ENCODE peak calls at places on chromosomes 6 and 20, in nine cellular contexts. One of them, this sample, is unnamed. For H3K9me3, the result is how much of the 10 kb centered on the place peaks cover.

GRCh38 chr6:35165630-35166071 is 24.5 kb upstream of the TCP11 start:
- DNase-seq in AG04450: no peak
- DNase-seq in breast epithelium: no peak
- DNase-seq in ascending aorta: no peak
- DNase-seq in CD8-positive, alpha-beta T cell: no peak
- DNase-seq in IMR-90: peak
- DNase-seq in heart left ventricle: no peak
- DNase-seq in A549: peak
- DNase-seq in psoas muscle: no peak
- DNase-seq in this sample: no peak

GRCh38 chr6:70241031-70241430 is 61.9 kb downstream of the COL9A1 start:
- DNase-seq in AG04450: no peak
- DNase-seq in breast epithelium: no peak
- DNase-seq in ascending aorta: no peak
- DNase-seq in CD8-positive, alpha-beta T cell: no peak
- DNase-seq in IMR-90: no peak
- DNase-seq in heart left ventricle: no peak
- DNase-seq in A549: no peak
- DNase-seq in psoas muscle: no peak
- DNase-seq in this sample: no peak

GRCh38 chr6:153436346-153436745 is 305.3 kb upstream of the RGS17 start:
- DNase-seq in AG04450: no peak
- DNase-seq in breast epithelium: no peak
- DNase-seq in ascending aorta: no peak
- DNase-seq in CD8-positive, alpha-beta T cell: no peak
- DNase-seq in IMR-90: no peak
- DNase-seq in heart left ventricle: no peak
- DNase-seq in A549: no peak
- DNase-seq in psoas muscle: no peak
- DNase-seq in this sample: no peak

GRCh38 chr6:45563092-45563491 is 185.4 kb upstream of the SUPT3H start:
- DNase-seq in AG04450: no peak
- DNase-seq in breast epithelium: no peak
- DNase-seq in ascending aorta: no peak
- DNase-seq in CD8-positive, alpha-beta T cell: no peak
- DNase-seq in IMR-90: no peak
- DNase-seq in heart left ventricle: no peak
- DNase-seq in A549: no peak
- DNase-seq in psoas muscle: no peak
- DNase-seq in this sample: peak

GRCh38 chr20:17710379-17711305 is 10.9 kb downstream of the BANF2 start:
- DNase-seq in AG04450: no peak
- DNase-seq in breast epithelium: no peak
- DNase-seq in ascending aorta: no peak
- DNase-seq in CD8-positive, alpha-beta T cell: no peak
- DNase-seq in IMR-90: peak
- DNase-seq in heart left ventricle: no peak
- DNase-seq in A549: no peak
- DNase-seq in psoas muscle: no peak
- DNase-seq in this sample: no peak

GRCh38 chr6:144816936-144817335 is 531.8 kb downstream of the UTRN start:
- DNase-seq in AG04450: no peak
- DNase-seq in breast epithelium: no peak
- DNase-seq in ascending aorta: no peak
- DNase-seq in CD8-positive, alpha-beta T cell: no peak
- DNase-seq in IMR-90: no peak
- DNase-seq in heart left ventricle: no peak
- DNase-seq in A549: no peak
- DNase-seq in psoas muscle: no peak
- DNase-seq in this sample: no peak

GRCh38 chr20:41406307-41406706 is 39.7 kb upstream of the EMILIN3 start:
- DNase-seq in AG04450: no peak
- DNase-seq in breast epithelium: no peak
- DNase-seq in ascending aorta: no peak
- DNase-seq in CD8-positive, alpha-beta T cell: no peak
- DNase-seq in IMR-90: no peak
- DNase-seq in heart left ventricle: no peak
- DNase-seq in A549: no peak
- DNase-seq in psoas muscle: no peak
- DNase-seq in this sample: no peak

GRCh38 chr6:145372671-145373123 is 362.6 kb downstream of the EPM2A start:
- DNase-seq in AG04450: peak
- DNase-seq in breast epithelium: no peak
- DNase-seq in ascending aorta: no peak
- DNase-seq in CD8-positive, alpha-beta T cell: no peak
- DNase-seq in IMR-90: peak
- DNase-seq in heart left ventricle: peak
- DNase-seq in A549: no peak
- DNase-seq in psoas muscle: no peak
- DNase-seq in this sample: no peak

GRCh38 chr6:84093405-84094049 is 60.0 kb downstream of the MRAP2 start:
- DNase-seq in AG04450: no peak
- DNase-seq in breast epithelium: no peak
- DNase-seq in ascending aorta: no peak
- DNase-seq in CD8-positive, alpha-beta T cell: no peak
- DNase-seq in IMR-90: no peak
- DNase-seq in heart left ventricle: no peak
- DNase-seq in A549: no peak
- DNase-seq in psoas muscle: no peak
- DNase-seq in this sample: no peak

GRCh38 chr6:33980176-33980805 is 165.6 kb downstream of the GRM4 start:
- DNase-seq in AG04450: no peak
- DNase-seq in breast epithelium: no peak
- DNase-seq in ascending aorta: peak
- DNase-seq in CD8-positive, alpha-beta T cell: no peak
- DNase-seq in IMR-90: no peak
- DNase-seq in heart left ventricle: peak
- DNase-seq in A549: no peak
- DNase-seq in psoas muscle: no peak
- DNase-seq in this sample: no peak

GRCh38 chr20:61661583-61661982 is 404.1 kb downstream of the TAF4 start:
- DNase-seq in AG04450: no peak
- DNase-seq in breast epithelium: no peak
- DNase-seq in ascending aorta: no peak
- DNase-seq in CD8-positive, alpha-beta T cell: no peak
- DNase-seq in IMR-90: no peak
- DNase-seq in heart left ventricle: no peak
- DNase-seq in A549: no peak
- DNase-seq in psoas muscle: no peak
- DNase-seq in this sample: no peak

GRCh38 chr6:158409451-158409850 is 97.2 kb downstream of the TULP4 start:
- DNase-seq in AG04450: no peak
- DNase-seq in breast epithelium: no peak
- DNase-seq in ascending aorta: no peak
- DNase-seq in CD8-positive, alpha-beta T cell: no peak
- DNase-seq in IMR-90: peak
- DNase-seq in heart left ventricle: no peak
- DNase-seq in A549: no peak
- DNase-seq in psoas muscle: no peak
- DNase-seq in this sample: peak

GRCh38 chr6:153965996-153966395 is 73.0 kb upstream of the OPRM1 start:
- DNase-seq in AG04450: no peak
- DNase-seq in breast epithelium: no peak
- DNase-seq in ascending aorta: no peak
- DNase-seq in CD8-positive, alpha-beta T cell: no peak
- DNase-seq in IMR-90: no peak
- DNase-seq in heart left ventricle: no peak
- DNase-seq in A549: no peak
- DNase-seq in psoas muscle: no peak
- DNase-seq in this sample: no peak

GRCh38 chr6:34585108-34585507 is 29.0 kb upstream of the SPDEF start:
- DNase-seq in AG04450: no peak
- DNase-seq in breast epithelium: no peak
- DNase-seq in ascending aorta: no peak
- DNase-seq in CD8-positive, alpha-beta T cell: no peak
- DNase-seq in IMR-90: no peak
- DNase-seq in heart left ventricle: no peak
- DNase-seq in A549: no peak
- DNase-seq in psoas muscle: no peak
- DNase-seq in this sample: no peak

GRCh38 chr6:95203153-95203754 is 374.1 kb upstream of the MANEA start:
- DNase-seq in AG04450: peak
- DNase-seq in breast epithelium: no peak
- DNase-seq in ascending aorta: no peak
- DNase-seq in CD8-positive, alpha-beta T cell: no peak
- DNase-seq in IMR-90: peak
- DNase-seq in heart left ventricle: no peak
- DNase-seq in A549: peak
- DNase-seq in psoas muscle: no peak
- DNase-seq in this sample: no peak

GRCh38 chr6:149164199-149164745 is 153.2 kb upstream of the TAB2 start:
- DNase-seq in AG04450: no peak
- DNase-seq in breast epithelium: no peak
- DNase-seq in ascending aorta: no peak
- DNase-seq in CD8-positive, alpha-beta T cell: no peak
- DNase-seq in IMR-90: no peak
- DNase-seq in heart left ventricle: no peak
- DNase-seq in A549: no peak
- DNase-seq in psoas muscle: no peak
- DNase-seq in this sample: no peak

GRCh38 chr20:49951160-49951559 is 15.0 kb downstream of the RNF114 start:
- DNase-seq in AG04450: peak
- DNase-seq in breast epithelium: no peak
- DNase-seq in ascending aorta: no peak
- DNase-seq in CD8-positive, alpha-beta T cell: no peak
- DNase-seq in IMR-90: peak
- DNase-seq in heart left ventricle: no peak
- DNase-seq in A549: no peak
- DNase-seq in psoas muscle: no peak
- DNase-seq in this sample: no peak

DNA sequence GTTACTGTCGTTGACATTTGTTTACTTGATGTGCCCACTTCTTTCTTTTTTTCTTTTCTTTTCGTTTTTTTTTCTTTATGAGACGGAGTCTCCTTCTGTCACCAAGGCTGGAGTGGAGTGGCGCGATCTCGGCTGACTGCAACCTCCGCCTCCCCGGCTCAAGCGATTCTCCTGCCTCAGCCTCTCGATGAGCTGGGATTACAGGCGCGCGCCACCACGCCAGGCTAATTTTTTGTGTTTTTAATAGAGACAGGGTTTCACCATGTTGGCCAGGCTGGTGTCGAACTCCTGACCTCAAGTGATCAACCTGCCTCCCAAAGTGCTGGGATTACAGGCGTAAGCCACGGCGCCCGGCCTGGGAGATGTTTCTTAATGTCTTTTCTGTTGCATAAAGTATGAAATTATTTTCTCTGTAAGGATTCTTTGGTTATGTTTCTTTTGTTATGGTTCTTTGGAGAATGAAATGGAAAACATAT is 33.3 kb upstream of the PRSS16 start:
- DNase-seq in AG04450: no peak
- DNase-seq in breast epithelium: no peak
- DNase-seq in ascending aorta: no peak
- DNase-seq in CD8-positive, alpha-beta T cell: no peak
- DNase-seq in IMR-90: no peak
- DNase-seq in heart left ventricle: no peak
- DNase-seq in A549: peak
- DNase-seq in psoas muscle: no peak
- DNase-seq in this sample: no peak
- H3K9me3 ChIP-seq in AG04450: under half
- H3K9me3 ChIP-seq in breast epithelium: under half
- H3K9me3 ChIP-seq in ascending aorta: under half
- H3K9me3 ChIP-seq in CD8-positive, alpha-beta T cell: under half
- H3K9me3 ChIP-seq in IMR-90: under half
- H3K9me3 ChIP-seq in heart left ventricle: under half
- H3K9me3 ChIP-seq in A549: under half
- H3K9me3 ChIP-seq in psoas muscle: under half
- H3K9me3 ChIP-seq in this sample: under half

GRCh38 chr20:20454850-20455627 is 87.1 kb downstream of the INSM1 start:
- DNase-seq in AG04450: no peak
- DNase-seq in breast epithelium: no peak
- DNase-seq in ascending aorta: no peak
- DNase-seq in CD8-positive, alpha-beta T cell: no peak
- DNase-seq in IMR-90: no peak
- DNase-seq in heart left ventricle: no peak
- DNase-seq in A549: no peak
- DNase-seq in psoas muscle: no peak
- DNase-seq in this sample: no peak

GRCh38 chr20:20450461-20451027 is 82.6 kb downstream of the INSM1 start:
- DNase-seq in AG04450: no peak
- DNase-seq in breast epithelium: no peak
- DNase-seq in ascending aorta: no peak
- DNase-seq in CD8-positive, alpha-beta T cell: no peak
- DNase-seq in IMR-90: no peak
- DNase-seq in heart left ventricle: peak
- DNase-seq in A549: no peak
- DNase-seq in psoas muscle: no peak
- DNase-seq in this sample: no peak

GRCh38 chr20:20448891-20449290 is 81.0 kb downstream of the INSM1 start:
- DNase-seq in AG04450: no peak
- DNase-seq in breast epithelium: no peak
- DNase-seq in ascending aorta: no peak
- DNase-seq in CD8-positive, alpha-beta T cell: no peak
- DNase-seq in IMR-90: no peak
- DNase-seq in heart left ventricle: no peak
- DNase-seq in A549: no peak
- DNase-seq in psoas muscle: no peak
- DNase-seq in this sample: no peak

GRCh38 chr20:20454367-20454766 is 86.5 kb downstream of the INSM1 start:
- DNase-seq in AG04450: no peak
- DNase-seq in breast epithelium: no peak
- DNase-seq in ascending aorta: no peak
- DNase-seq in CD8-positive, alpha-beta T cell: no peak
- DNase-seq in IMR-90: no peak
- DNase-seq in heart left ventricle: no peak
- DNase-seq in A549: no peak
- DNase-seq in psoas muscle: no peak
- DNase-seq in this sample: no peak

GRCh38 chr20:20452254-20452676 is 84.4 kb downstream of the INSM1 start:
- DNase-seq in AG04450: peak
- DNase-seq in breast epithelium: no peak
- DNase-seq in ascending aorta: peak
- DNase-seq in CD8-positive, alpha-beta T cell: peak
- DNase-seq in IMR-90: peak
- DNase-seq in heart left ventricle: peak
- DNase-seq in A549: no peak
- DNase-seq in psoas muscle: peak
- DNase-seq in this sample: no peak
- TF ChIP-seq CTCF in AG04450: no peak
- TF ChIP-seq CTCF in breast epithelium: no peak
- TF ChIP-seq CTCF in ascending aorta: no peak
- TF ChIP-seq CTCF in CD8-positive, alpha-beta T cell: no peak
- TF ChIP-seq CTCF in IMR-90: no peak
- TF ChIP-seq CTCF in heart left ventricle: no peak
- TF ChIP-seq CTCF in A549: no peak
- TF ChIP-seq CTCF in psoas muscle: no peak
- TF ChIP-seq CTCF in this sample: no peak

GRCh38 chr6:22349528-22349927 is 52.7 kb upstream of the PRL start:
- DNase-seq in AG04450: no peak
- DNase-seq in breast epithelium: no peak
- DNase-seq in ascending aorta: no peak
- DNase-seq in CD8-positive, alpha-beta T cell: no peak
- DNase-seq in IMR-90: no peak
- DNase-seq in heart left ventricle: no peak
- DNase-seq in A549: no peak
- DNase-seq in psoas muscle: no peak
- DNase-seq in this sample: no peak
- H3K9me3 ChIP-seq in AG04450: under half
- H3K9me3 ChIP-seq in breast epithelium: under half
- H3K9me3 ChIP-seq in ascending aorta: under half
- H3K9me3 ChIP-seq in CD8-positive, alpha-beta T cell: under half
- H3K9me3 ChIP-seq in IMR-90: under half
- H3K9me3 ChIP-seq in heart left ventricle: under half
- H3K9me3 ChIP-seq in A549: under half
- H3K9me3 ChIP-seq in psoas muscle: under half
- H3K9me3 ChIP-seq in this sample: under half

GRCh38 chr20:53749499-53749898 is 155.9 kb upstream of the ZNF217 start:
- DNase-seq in AG04450: no peak
- DNase-seq in breast epithelium: no peak
- DNase-seq in ascending aorta: no peak
- DNase-seq in CD8-positive, alpha-beta T cell: no peak
- DNase-seq in IMR-90: no peak
- DNase-seq in heart left ventricle: no peak
- DNase-seq in A549: no peak
- DNase-seq in psoas muscle: no peak
- DNase-seq in this sample: no peak
- TF ChIP-seq CTCF in AG04450: peak
- TF ChIP-seq CTCF in breast epithelium: no peak
- TF ChIP-seq CTCF in ascending aorta: no peak
- TF ChIP-seq CTCF in CD8-positive, alpha-beta T cell: no peak
- TF ChIP-seq CTCF in IMR-90: no peak
- TF ChIP-seq CTCF in heart left ventricle: no peak
- TF ChIP-seq CTCF in A549: peak
- TF ChIP-seq CTCF in psoas muscle: no peak
- TF ChIP-seq CTCF in this sample: no peak

This sample was measured in esophagus muscularis mucosa.